ENCODE peak calls at places on chromosome 6, in eight cellular contexts. One of them, this sample, is unnamed.
A peak's percentile ranks its signal among the peaks of the same experiment; 100 is the strongest.

GRCh38 chr6:33312361-33313104 is 1.3 kb downstream of the TAPBP start:
- DNase-seq in left lung: peak; percentile 91
- DNase-seq in adrenal gland: peak; percentile 95
- DNase-seq in CD8-positive, alpha-beta memory T cell: peak; percentile 81
- DNase-seq in aorta: no peak
- DNase-seq in uterus: peak; percentile 68
- DNase-seq in small intestine: peak; percentile 91
- DNase-seq in prostate gland: peak; percentile 93
- DNase-seq in this sample: no peak

GRCh38 chr6:30101939-30102700 is 10.8 kb downstream of the TRIM31 start:
- DNase-seq in uterus: peak; percentile 90
- DNase-seq in CD8-positive, alpha-beta memory T cell: peak; percentile 34
- DNase-seq in prostate gland: peak; percentile 92
- DNase-seq in small intestine: peak; percentile 93
- DNase-seq in aorta: peak; percentile 97
- DNase-seq in adrenal gland: peak; percentile 95
- DNase-seq in left lung: peak; percentile 94
- DNase-seq in this sample: peak; percentile 20

GRCh38 chr6:147132889-147133288 is 71.3 kb upstream of the STXBP5 start:
- DNase-seq in left lung: no peak
- DNase-seq in aorta: no peak
- DNase-seq in adrenal gland: no peak
- DNase-seq in small intestine: no peak
- DNase-seq in uterus: no peak
- DNase-seq in CD8-positive, alpha-beta memory T cell: no peak
- DNase-seq in prostate gland: no peak
- DNase-seq in this sample: no peak

GRCh38 chr6:46279874-46280273 is 109.1 kb upstream of the ENPP5 start:
- DNase-seq in adrenal gland: no peak
- DNase-seq in prostate gland: no peak
- DNase-seq in aorta: no peak
- DNase-seq in small intestine: no peak
- DNase-seq in uterus: no peak
- DNase-seq in left lung: no peak
- DNase-seq in CD8-positive, alpha-beta memory T cell: no peak
- DNase-seq in this sample: no peak

GRCh38 chr6:63975685-63976084 is 340.1 kb downstream of the PHF3 start:
- DNase-seq in uterus: no peak
- DNase-seq in aorta: no peak
- DNase-seq in left lung: no peak
- DNase-seq in prostate gland: no peak
- DNase-seq in CD8-positive, alpha-beta memory T cell: no peak
- DNase-seq in small intestine: no peak
- DNase-seq in adrenal gland: no peak
- DNase-seq in this sample: no peak

GRCh38 chr6:169807699-169808607 is 56.5 kb downstream of the ERMARD start:
- DNase-seq in aorta: no peak
- DNase-seq in CD8-positive, alpha-beta memory T cell: no peak
- DNase-seq in uterus: no peak
- DNase-seq in prostate gland: no peak
- DNase-seq in left lung: peak; percentile 21
- DNase-seq in adrenal gland: no peak
- DNase-seq in small intestine: no peak
- DNase-seq in this sample: no peak

GRCh38 chr6:16901777-16902176 is 140.5 kb upstream of the ATXN1 start:
- DNase-seq in prostate gland: peak; percentile 60
- DNase-seq in aorta: peak; percentile 82
- DNase-seq in small intestine: no peak
- DNase-seq in CD8-positive, alpha-beta memory T cell: no peak
- DNase-seq in adrenal gland: peak; percentile 84
- DNase-seq in uterus: peak; percentile 43
- DNase-seq in left lung: peak; percentile 76
- DNase-seq in this sample: no peak

GRCh38 chr6:146543940-146544661 is 468 bp downstream of the RAB32 start:
- DNase-seq in small intestine: peak; percentile 64
- DNase-seq in prostate gland: peak; percentile 11
- DNase-seq in left lung: peak; percentile 46
- DNase-seq in aorta: peak; percentile 81
- DNase-seq in uterus: no peak
- DNase-seq in adrenal gland: peak; percentile 62
- DNase-seq in CD8-positive, alpha-beta memory T cell: no peak
- DNase-seq in this sample: no peak

GRCh38 chr6:144659202-144659731 is 374.1 kb downstream of the UTRN start:
- DNase-seq in small intestine: peak; percentile 36
- DNase-seq in uterus: peak; percentile 35
- DNase-seq in left lung: no peak
- DNase-seq in aorta: no peak
- DNase-seq in CD8-positive, alpha-beta memory T cell: no peak
- DNase-seq in adrenal gland: peak; percentile 36
- DNase-seq in prostate gland: no peak
- DNase-seq in this sample: no peak

GRCh38 chr6:156852147-156852857 is 75.1 kb downstream of the ARID1B start:
- DNase-seq in aorta: no peak
- DNase-seq in left lung: no peak
- DNase-seq in prostate gland: no peak
- DNase-seq in adrenal gland: no peak
- DNase-seq in small intestine: no peak
- DNase-seq in CD8-positive, alpha-beta memory T cell: no peak
- DNase-seq in uterus: no peak
- DNase-seq in this sample: no peak

GRCh38 chr6:81003156-81003555 is 749.3 kb downstream of the TENT5A start:
- DNase-seq in CD8-positive, alpha-beta memory T cell: no peak
- DNase-seq in small intestine: no peak
- DNase-seq in prostate gland: no peak
- DNase-seq in adrenal gland: no peak
- DNase-seq in aorta: no peak
- DNase-seq in left lung: no peak
- DNase-seq in uterus: no peak
- DNase-seq in this sample: no peak

GRCh38 chr6:154395878-154396277 is 39.3 kb upstream of the IPCEF1 start:
- DNase-seq in adrenal gland: no peak
- DNase-seq in small intestine: no peak
- DNase-seq in CD8-positive, alpha-beta memory T cell: no peak
- DNase-seq in uterus: no peak
- DNase-seq in aorta: no peak
- DNase-seq in left lung: no peak
- DNase-seq in prostate gland: no peak
- DNase-seq in this sample: no peak

GRCh38 chr6:37182736-37183590 is 13.0 kb downstream of the PIM1 start:
- DNase-seq in aorta: no peak
- DNase-seq in left lung: peak; percentile 72
- DNase-seq in adrenal gland: peak; percentile 53
- DNase-seq in small intestine: peak; percentile 75
- DNase-seq in uterus: no peak
- DNase-seq in CD8-positive, alpha-beta memory T cell: peak; percentile 67
- DNase-seq in prostate gland: no peak
- DNase-seq in this sample: no peak

GRCh38 chr6:43644940-43645612 is at the start of gene RSPH9:
- DNase-seq in adrenal gland: peak; percentile 73
- DNase-seq in left lung: peak; percentile 79
- DNase-seq in prostate gland: peak; percentile 40
- DNase-seq in uterus: peak; percentile 77
- DNase-seq in CD8-positive, alpha-beta memory T cell: peak; percentile 45
- DNase-seq in aorta: peak; percentile 89
- DNase-seq in small intestine: no peak
- DNase-seq in this sample: no peak

GRCh38 chr6:106512048-106512957 is 117.0 kb downstream of the RTN4IP1 start:
- DNase-seq in prostate gland: peak; percentile 56
- DNase-seq in left lung: peak; percentile 87
- DNase-seq in uterus: peak; percentile 66
- DNase-seq in aorta: peak; percentile 91
- DNase-seq in CD8-positive, alpha-beta memory T cell: peak; percentile 83
- DNase-seq in adrenal gland: peak; percentile 63
- DNase-seq in small intestine: peak; percentile 96
- DNase-seq in this sample: no peak

GRCh38 chr6:104527761-104528415 is 331.8 kb downstream of the HACE1 start:
- DNase-seq in small intestine: no peak
- DNase-seq in CD8-positive, alpha-beta memory T cell: no peak
- DNase-seq in left lung: no peak
- DNase-seq in aorta: peak; percentile 76
- DNase-seq in uterus: peak; percentile 14
- DNase-seq in adrenal gland: peak; percentile 21
- DNase-seq in prostate gland: peak; percentile 14
- DNase-seq in this sample: no peak

GRCh38 chr6:24358219-24358821 is 461 bp upstream of the DCDC2 start:
- DNase-seq in prostate gland: no peak
- DNase-seq in CD8-positive, alpha-beta memory T cell: no peak
- DNase-seq in uterus: no peak
- DNase-seq in aorta: no peak
- DNase-seq in left lung: no peak
- DNase-seq in adrenal gland: peak; percentile 19
- DNase-seq in small intestine: no peak
- DNase-seq in this sample: no peak

GRCh38 chr6:108836061-108836460 is 12.2 kb upstream of the ARMC2 start:
- DNase-seq in uterus: no peak
- DNase-seq in adrenal gland: no peak
- DNase-seq in small intestine: no peak
- DNase-seq in CD8-positive, alpha-beta memory T cell: no peak
- DNase-seq in prostate gland: no peak
- DNase-seq in left lung: no peak
- DNase-seq in aorta: no peak
- DNase-seq in this sample: no peak

GRCh38 chr6:36124881-36125280 is 5.4 kb upstream of the MAPK13 start:
- DNase-seq in adrenal gland: no peak
- DNase-seq in small intestine: no peak
- DNase-seq in aorta: no peak
- DNase-seq in uterus: no peak
- DNase-seq in CD8-positive, alpha-beta memory T cell: no peak
- DNase-seq in prostate gland: no peak
- DNase-seq in left lung: peak; percentile 71
- DNase-seq in this sample: no peak
- H3K4me1 ChIP-seq in adrenal gland: peaks cover 29% of the 10 kb centered on the region
- H3K4me1 ChIP-seq in small intestine: peaks cover 4% of the 10 kb centered on the region
- H3K4me1 ChIP-seq in aorta: no peaks in the 10 kb centered on the region
- H3K4me1 ChIP-seq in uterus: no peaks in the 10 kb centered on the region
- H3K4me1 ChIP-seq in CD8-positive, alpha-beta memory T cell: peaks cover 67% of the 10 kb centered on the region
- H3K4me1 ChIP-seq in prostate gland: peaks cover 8% of the 10 kb centered on the region
- H3K4me1 ChIP-seq in left lung: peaks cover 8% of the 10 kb centered on the region
- H3K4me1 ChIP-seq in this sample: peaks cover 35% of the 10 kb centered on the region

GRCh38 chr6:52360028-52360427 is 1.9 kb upstream of the PAQR8 start:
- DNase-seq in adrenal gland: no peak
- DNase-seq in prostate gland: no peak
- DNase-seq in aorta: no peak
- DNase-seq in small intestine: no peak
- DNase-seq in uterus: no peak
- DNase-seq in left lung: no peak
- DNase-seq in CD8-positive, alpha-beta memory T cell: no peak
- DNase-seq in this sample: no peak
- H3K4me1 ChIP-seq in adrenal gland: peaks cover 8% of the 10 kb centered on the region
- H3K4me1 ChIP-seq in prostate gland: no peaks in the 10 kb centered on the region
- H3K4me1 ChIP-seq in aorta: no peaks in the 10 kb centered on the region
- H3K4me1 ChIP-seq in small intestine: peaks cover 3% of the 10 kb centered on the region
- H3K4me1 ChIP-seq in uterus: no peaks in the 10 kb centered on the region
- H3K4me1 ChIP-seq in left lung: peaks cover 7% of the 10 kb centered on the region
- H3K4me1 ChIP-seq in CD8-positive, alpha-beta memory T cell: peaks cover 31% of the 10 kb centered on the region
- H3K4me1 ChIP-seq in this sample: peaks cover 52% of the 10 kb centered on the region

GRCh38 chr6:3157151-3157933 is at the start of gene TUBB2A:
- DNase-seq in left lung: peak; percentile 85
- DNase-seq in CD8-positive, alpha-beta memory T cell: peak; percentile 92
- DNase-seq in uterus: peak; percentile 85
- DNase-seq in small intestine: peak; percentile 83
- DNase-seq in prostate gland: peak; percentile 77
- DNase-seq in aorta: peak; percentile 95
- DNase-seq in adrenal gland: peak; percentile 81
- DNase-seq in this sample: peak; percentile 33
- H3K4me1 ChIP-seq in left lung: no peaks in the 10 kb centered on the region
- H3K4me1 ChIP-seq in CD8-positive, alpha-beta memory T cell: peaks cover 22% of the 10 kb centered on the region
- H3K4me1 ChIP-seq in uterus: no peaks in the 10 kb centered on the region
- H3K4me1 ChIP-seq in small intestine: no peaks in the 10 kb centered on the region
- H3K4me1 ChIP-seq in prostate gland: no peaks in the 10 kb centered on the region
- H3K4me1 ChIP-seq in aorta: no peaks in the 10 kb centered on the region
- H3K4me1 ChIP-seq in adrenal gland: no peaks in the 10 kb centered on the region
- H3K4me1 ChIP-seq in this sample: peaks cover 10% of the 10 kb centered on the region

DNA sequence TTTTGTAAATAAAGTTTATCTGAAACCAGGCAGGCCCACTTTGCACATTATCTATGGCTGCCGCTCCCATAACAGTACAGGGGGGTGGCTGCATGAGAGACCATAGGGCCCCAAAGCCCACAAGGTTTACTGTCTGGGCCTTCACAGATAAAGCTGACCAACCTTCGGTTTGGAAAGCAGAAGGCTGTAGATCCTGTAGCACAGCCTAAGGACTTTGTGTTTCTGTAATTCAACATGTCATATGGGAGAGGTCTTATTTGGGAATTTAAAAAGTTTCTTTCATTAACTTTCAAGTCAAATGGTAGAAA is 362.8 kb downstream of the QKI start:
- DNase-seq in prostate gland: no peak
- DNase-seq in left lung: no peak
- DNase-seq in uterus: no peak
- DNase-seq in aorta: no peak
- DNase-seq in adrenal gland: no peak
- DNase-seq in CD8-positive, alpha-beta memory T cell: no peak
- DNase-seq in small intestine: no peak
- DNase-seq in this sample: no peak
- H3K4me1 ChIP-seq in prostate gland: no peaks in the 10 kb centered on the region
- H3K4me1 ChIP-seq in left lung: no peaks in the 10 kb centered on the region
- H3K4me1 ChIP-seq in uterus: no peaks in the 10 kb centered on the region
- H3K4me1 ChIP-seq in aorta: no peaks in the 10 kb centered on the region
- H3K4me1 ChIP-seq in adrenal gland: no peaks in the 10 kb centered on the region
- H3K4me1 ChIP-seq in CD8-positive, alpha-beta memory T cell: no peaks in the 10 kb centered on the region
- H3K4me1 ChIP-seq in small intestine: no peaks in the 10 kb centered on the region
- H3K4me1 ChIP-seq in this sample: no peaks in the 10 kb centered on the region

DNA sequence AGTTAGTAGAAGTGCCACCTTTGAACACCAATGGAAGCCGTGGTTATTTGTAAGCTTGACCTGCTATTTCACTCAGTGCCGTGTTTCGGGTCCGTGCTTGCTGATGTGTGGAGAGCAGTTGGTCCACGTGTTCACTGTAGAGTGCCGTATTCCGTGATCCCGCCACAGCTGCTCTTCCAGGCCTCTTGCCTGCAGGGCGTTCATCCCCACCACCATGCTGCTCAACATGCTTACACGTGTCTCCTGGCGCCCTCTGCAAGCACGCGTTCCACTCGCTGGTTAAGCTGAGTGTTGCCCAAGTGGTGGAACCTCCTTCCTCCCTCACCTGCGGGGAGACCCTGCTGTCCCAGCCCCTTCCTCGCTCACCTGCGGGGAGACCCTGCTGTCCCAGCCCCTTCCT is 28.0 kb upstream of the DACT2 start:
- DNase-seq in CD8-positive, alpha-beta memory T cell: no peak
- DNase-seq in aorta: no peak
- DNase-seq in adrenal gland: no peak
- DNase-seq in uterus: no peak
- DNase-seq in prostate gland: no peak
- DNase-seq in small intestine: no peak
- DNase-seq in left lung: no peak
- DNase-seq in this sample: no peak
- H3K4me1 ChIP-seq in CD8-positive, alpha-beta memory T cell: no peaks in the 10 kb centered on the region
- H3K4me1 ChIP-seq in aorta: no peaks in the 10 kb centered on the region
- H3K4me1 ChIP-seq in adrenal gland: no peaks in the 10 kb centered on the region
- H3K4me1 ChIP-seq in uterus: no peaks in the 10 kb centered on the region
- H3K4me1 ChIP-seq in prostate gland: no peaks in the 10 kb centered on the region
- H3K4me1 ChIP-seq in small intestine: no peaks in the 10 kb centered on the region
- H3K4me1 ChIP-seq in left lung: no peaks in the 10 kb centered on the region
- H3K4me1 ChIP-seq in this sample: peaks cover 40% of the 10 kb centered on the region

DNA sequence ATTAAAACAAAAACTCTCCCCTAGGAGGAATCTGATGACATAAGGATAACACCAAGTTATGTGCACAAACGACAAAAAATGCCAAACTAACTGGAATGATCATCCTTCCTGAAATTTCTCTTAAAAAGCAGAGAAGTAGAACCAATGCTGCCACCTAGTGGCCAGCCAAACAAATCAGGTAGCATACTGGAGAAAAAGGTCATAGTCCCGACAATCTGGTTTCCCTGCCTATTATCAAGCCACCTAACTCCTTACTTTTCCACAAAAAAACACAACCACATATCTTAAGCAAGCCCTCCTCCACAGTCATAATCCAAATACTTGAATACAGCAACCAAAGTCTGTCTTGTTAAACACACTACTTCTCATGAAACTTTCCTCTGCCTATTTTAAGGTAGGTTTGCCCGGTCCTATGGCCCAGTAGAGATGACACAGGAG is 5.3 kb downstream of the OARD1 start:
- DNase-seq in adrenal gland: peak; percentile 88
- DNase-seq in aorta: peak; percentile 87
- DNase-seq in small intestine: peak; percentile 87
- DNase-seq in CD8-positive, alpha-beta memory T cell: peak; percentile 53
- DNase-seq in left lung: peak; percentile 71
- DNase-seq in prostate gland: peak; percentile 72
- DNase-seq in uterus: peak; percentile 70
- DNase-seq in this sample: no peak
- H3K4me1 ChIP-seq in adrenal gland: peaks cover 8% of the 10 kb centered on the region
- H3K4me1 ChIP-seq in aorta: no peaks in the 10 kb centered on the region
- H3K4me1 ChIP-seq in small intestine: peaks cover 15% of the 10 kb centered on the region
- H3K4me1 ChIP-seq in CD8-positive, alpha-beta memory T cell: peaks cover 14% of the 10 kb centered on the region
- H3K4me1 ChIP-seq in left lung: no peaks in the 10 kb centered on the region
- H3K4me1 ChIP-seq in prostate gland: no peaks in the 10 kb centered on the region
- H3K4me1 ChIP-seq in uterus: peaks cover 12% of the 10 kb centered on the region
- H3K4me1 ChIP-seq in this sample: peaks cover 4% of the 10 kb centered on the region

This sample was measured in esophagus squamous epithelium.